ENCODE peak calls at places on chromosome 19, in four cellular contexts. E, Y, I and K are unnamed samples.

GRCh38 chr19:58543826-58544590 is at the start of gene TRIM28:
- DNase-seq in E (peak; percentile 98), Y (peak; percentile 97), I (peak; percentile 100), K (peak; percentile 96)

GRCh38 chr19:5025027-5025426 is 56.1 kb downstream of the KDM4B start:
- DNase-seq in E (no peak), Y (no peak), I (no peak), K (no peak)

GRCh38 chr19:47240996-47241918 is 10.3 kb upstream of the BBC3 start:
- DNase-seq in E (peak; percentile 75), Y (peak; percentile 82), I (peak; percentile 97), K (peak; percentile 93)

GRCh38 chr19:1907563-1908363 is 2.6 kb downstream of the ADAT3 start:
- DNase-seq in E (no peak), Y (no peak), I (no peak), K (no peak)

GRCh38 chr19:34393629-34394028 is 10.6 kb upstream of the PDCD2L start:
- DNase-seq in E (no peak), Y (no peak), I (no peak), K (no peak)

GRCh38 chr19:919157-920050 is 2.3 kb downstream of the KISS1R start:
- DNase-seq in E (no peak), Y (no peak), I (no peak), K (peak; percentile 57)

GRCh38 chr19:49390978-49391304 is 2.9 kb downstream of the KASH5 start:
- DNase-seq in E (no peak), Y (no peak), I (no peak), K (no peak)

GRCh38 chr19:29810504-29810871 is 1.3 kb upstream of the CCNE1 start:
- DNase-seq in E (no peak), Y (no peak), I (no peak), K (no peak)

GRCh38 chr19:4019578-4019977 is 12.0 kb downstream of the PIAS4 start:
- DNase-seq in E (peak; percentile 60), Y (no peak), I (no peak), K (no peak)

GRCh38 chr19:46481947-46482346 is 10.6 kb upstream of the PNMA8A start:
- DNase-seq in E (no peak), Y (no peak), I (no peak), K (no peak)

GRCh38 chr19:29172302-29172701 is 40.6 kb downstream of the UQCRFS1 start:
- DNase-seq in E (no peak), Y (peak; percentile 19), I (no peak), K (no peak)

GRCh38 chr19:40721140-40721486 is 4.2 kb downstream of the ITPKC start:
- DNase-seq in E (no peak), Y (no peak), I (no peak), K (no peak)
- H3K4me1 ChIP-seq in E (peaks cover 35% of the 10 kb centered on the region), Y (peaks cover 23% of the 10 kb centered on the region), I (no peaks in the 10 kb centered on the region), K (peaks cover 31% of the 10 kb centered on the region)

GRCh38 chr19:42242071-42242511 is 311 bp downstream of the GSK3A start:
- DNase-seq in E (no peak), Y (peak; percentile 18), I (no peak), K (no peak)

GRCh38 chr19:42242512-42243409 is at the start of gene GSK3A:
- DNase-seq in E (peak; percentile 99), Y (peak; percentile 98), I (peak; percentile 100), K (peak; percentile 98)

GRCh38 chr19:42244452-42245220 is 2.2 kb upstream of the GSK3A start:
- DNase-seq in E (peak; percentile 95), Y (peak; percentile 96), I (peak; percentile 98), K (peak; percentile 88)

GRCh38 chr19:42239544-42240220 is 2.7 kb downstream of the GSK3A start:
- DNase-seq in E (no peak), Y (no peak), I (no peak), K (no peak)

DNA sequence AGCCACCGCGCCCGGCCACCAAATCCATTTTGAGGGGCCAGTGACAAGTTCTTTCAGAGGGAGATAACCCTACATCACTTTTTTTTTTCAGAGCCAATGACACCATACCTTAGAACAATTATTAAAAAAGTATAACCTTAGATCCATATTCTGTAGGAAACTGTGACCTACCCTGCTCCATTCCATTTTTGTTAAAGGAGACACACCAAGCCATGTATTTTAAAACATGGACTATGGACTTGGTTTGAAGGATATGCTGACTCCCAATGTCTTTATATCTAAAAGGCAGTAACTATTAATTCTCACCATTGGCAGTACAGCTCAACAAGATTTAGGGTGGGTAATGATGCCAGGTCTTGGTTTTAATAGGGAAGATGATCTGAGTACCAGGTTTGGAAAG is 1.1 kb downstream of the GSK3A start:
- DNase-seq in E (no peak), Y (no peak), I (no peak), K (no peak)
- H3K27ac ChIP-seq in E (no peak overlapping the region), Y (no peak overlapping the region), I (no peak overlapping the region), K (peak overlapping the region; percentile 96)

GRCh38 chr19:6286676-6287075 is 6.9 kb upstream of the MLLT1 start:
- DNase-seq in E (no peak), Y (no peak), I (no peak), K (no peak)
- H3K4me1 ChIP-seq in E (no peaks in the 10 kb centered on the region), Y (no peaks in the 10 kb centered on the region), I (no peaks in the 10 kb centered on the region), K (no peaks in the 10 kb centered on the region)

DNA sequence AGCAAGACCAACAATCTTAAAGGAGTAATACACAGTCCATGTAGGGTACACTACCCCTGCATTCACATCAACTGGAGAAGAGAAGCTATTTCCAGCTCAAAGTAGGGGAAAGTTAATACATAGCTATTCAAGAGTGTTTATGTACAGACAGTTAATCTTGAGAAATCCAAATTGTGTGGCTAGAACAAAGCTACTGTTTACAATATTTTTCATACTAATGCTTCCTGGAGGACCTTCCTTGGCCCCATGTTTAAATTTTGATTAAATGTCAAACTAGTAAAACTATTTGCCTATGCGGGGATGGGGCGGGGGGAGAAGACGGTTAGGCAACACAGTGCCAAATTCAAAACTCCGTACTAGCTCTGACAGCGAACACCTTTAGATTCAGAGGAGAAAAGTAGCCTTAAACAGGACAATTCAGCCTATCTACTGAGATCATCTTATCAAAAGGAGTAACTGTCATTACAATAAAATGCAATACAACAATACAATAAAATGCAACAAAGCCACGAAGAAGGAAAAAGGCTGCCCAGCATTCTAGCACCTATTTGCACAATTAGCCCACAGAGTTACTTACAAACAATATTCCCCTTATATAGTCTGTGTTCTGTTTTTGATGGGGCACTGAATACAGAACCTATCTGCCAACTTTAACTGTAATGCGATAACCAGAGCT is 29.1 kb downstream of the BRD4 start:
- DNase-seq in E (no peak), Y (no peak), I (no peak), K (no peak)
- H3K27ac ChIP-seq in E (no peak overlapping the region), Y (no peak overlapping the region), I (no peak overlapping the region), K (no peak overlapping the region)